ENCODE peak calls at places on chromosomes 1 and 21, in four cellular contexts. U is AG10803, P is sigmoid colon, K is nephron progenitor cell. C is an unnamed sample.

GRCh38 chr1:34500451-34500850 is 254.4 kb upstream of the GJB5 start:
- DNase-seq in U (peak), P (no peak), K (peak), C (no peak)

GRCh38 chr1:228074954-228075730 is 7.4 kb upstream of the ARF1 start:
- DNase-seq in U (no peak), P (peak), K (no peak), C (no peak)

GRCh38 chr1:219385786-219386427 is 212.2 kb downstream of the LYPLAL1 start:
- DNase-seq in U (peak), P (no peak), K (peak), C (no peak)

GRCh38 chr21:42844411-42845113 is 34.8 kb downstream of the WDR4 start:
- DNase-seq in U (no peak), P (peak), K (no peak), C (peak)

GRCh38 chr1:228101994-228102790 is 933 bp downstream of the C1orf35 start:
- DNase-seq in U (no peak), P (peak), K (peak), C (no peak)

GRCh38 chr1:204171751-204172178 is 5.6 kb upstream of the REN start:
- DNase-seq in U (peak), P (no peak), K (no peak), C (no peak)

GRCh38 chr1:169348356-169349036 is 19.1 kb downstream of the NME7 start:
- DNase-seq in U (peak), P (no peak), K (peak), C (no peak)

GRCh38 chr1:95013948-95014574 is 58.7 kb downstream of the ALG14 start:
- DNase-seq in U (peak), P (no peak), K (no peak), C (no peak)

GRCh38 chr1:36349241-36349671 is 25.8 kb upstream of the EVA1B start:
- DNase-seq in U (peak), P (no peak), K (no peak), C (no peak)

GRCh38 chr1:86756062-86756406 is 51.7 kb downstream of the SH3GLB1 start:
- DNase-seq in U (no peak), P (no peak), K (no peak), C (no peak)

GRCh38 chr1:212794561-212795014 is 2.9 kb downstream of the TATDN3 start:
- DNase-seq in U (no peak), P (no peak), K (no peak), C (no peak)

GRCh38 chr21:35562876-35563275 is 497.4 kb downstream of the SETD4 start:
- DNase-seq in U (no peak), P (no peak), K (no peak), C (no peak)

GRCh38 chr1:6000444-6001288 is 8.4 kb upstream of the NPHP4 start:
- DNase-seq in U (no peak), P (peak), K (no peak), C (peak)

GRCh38 chr1:11204396-11205190 is 15.4 kb downstream of the ANGPTL7 start:
- DNase-seq in U (peak), P (no peak), K (no peak), C (no peak)

GRCh38 chr1:204706838-204707509 is 21.4 kb upstream of the LRRN2 start:
- DNase-seq in U (no peak), P (no peak), K (no peak), C (no peak)

GRCh38 chr1:71753746-71754145 is 528.6 kb downstream of the NEGR1 start:
- DNase-seq in U (no peak), P (no peak), K (no peak), C (no peak)

GRCh38 chr1:26391450-26391849 is 18.9 kb upstream of the ZNF683 start:
- DNase-seq in U (peak), P (no peak), K (peak), C (no peak)

GRCh38 chr1:188062456-188062855 is 1233.7 kb downstream of the PLA2G4A start:
- DNase-seq in U (no peak), P (no peak), K (no peak), C (no peak)

GRCh38 chr1:206415913-206416312 is 54.4 kb upstream of the IKBKE start:
- DNase-seq in U (no peak), P (no peak), K (no peak), C (no peak)

DNA sequence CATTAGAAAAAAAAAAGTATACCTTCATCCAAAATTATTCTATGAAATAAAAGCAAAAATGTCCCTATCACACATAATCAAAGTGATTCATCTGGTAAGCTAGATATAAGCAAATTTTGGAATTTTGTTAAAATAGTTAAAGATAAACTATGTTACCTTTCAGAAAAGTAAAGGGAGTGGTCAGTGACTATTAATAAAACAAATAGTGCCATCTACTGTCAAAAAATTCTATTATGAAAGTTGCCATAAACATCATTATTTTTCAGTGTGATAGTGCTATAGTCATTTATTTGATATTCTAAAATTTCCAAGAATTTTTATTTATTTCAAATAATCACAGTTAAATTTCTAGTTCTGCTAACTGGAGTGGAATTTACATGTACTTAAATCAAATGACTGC is 803.7 kb downstream of the KCNT2 start:
- DNase-seq in U (no peak), P (no peak), K (no peak), C (no peak)
- TF ChIP-seq CTCF in U (no peak), P (no peak), K (no peak), C (peak)

GRCh38 chr1:38569932-38570356 is 289.6 kb downstream of the RRAGC start:
- DNase-seq in U (no peak), P (no peak), K (no peak), C (no peak)

GRCh38 chr1:38567401-38567800 is 292.2 kb downstream of the RRAGC start:
- DNase-seq in U (no peak), P (no peak), K (no peak), C (no peak)

GRCh38 chr1:38570576-38570975 is 289.0 kb downstream of the RRAGC start:
- DNase-seq in U (no peak), P (no peak), K (no peak), C (no peak)

GRCh38 chr1:38568061-38568857 is 291.3 kb downstream of the RRAGC start:
- DNase-seq in U (no peak), P (no peak), K (no peak), C (no peak)

DNA sequence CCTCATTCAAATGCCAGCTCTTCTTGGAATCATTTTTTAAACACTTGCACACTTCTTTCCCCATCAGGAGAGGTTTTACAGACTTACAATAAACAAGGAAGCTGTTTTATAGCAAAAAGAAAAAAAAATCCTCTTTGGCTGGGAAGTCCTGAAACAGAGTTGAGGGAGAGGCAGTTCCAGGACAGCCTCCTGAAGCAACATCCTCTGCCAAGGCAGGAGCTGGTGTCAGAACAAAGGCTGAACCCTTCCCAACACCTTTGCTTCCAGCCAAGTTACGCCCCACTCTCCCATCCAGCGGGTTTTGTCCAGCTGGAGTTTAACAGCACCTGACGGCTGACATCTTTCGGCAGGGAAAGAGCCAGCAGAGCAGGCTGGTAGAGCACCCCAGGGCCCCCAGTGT is 287.8 kb downstream of the RRAGC start:
- DNase-seq in U (no peak), P (no peak), K (no peak), C (no peak)
- TF ChIP-seq CTCF in U (no peak), P (no peak), K (no peak), C (no peak)

GRCh38 chr1:1678581-1679380 is 13.8 kb downstream of the SLC35E2B start:
- DNase-seq in U (no peak), P (peak), K (no peak), C (peak)
- TF ChIP-seq CTCF in U (peak), P (no peak), K (no peak), C (peak)

DNA sequence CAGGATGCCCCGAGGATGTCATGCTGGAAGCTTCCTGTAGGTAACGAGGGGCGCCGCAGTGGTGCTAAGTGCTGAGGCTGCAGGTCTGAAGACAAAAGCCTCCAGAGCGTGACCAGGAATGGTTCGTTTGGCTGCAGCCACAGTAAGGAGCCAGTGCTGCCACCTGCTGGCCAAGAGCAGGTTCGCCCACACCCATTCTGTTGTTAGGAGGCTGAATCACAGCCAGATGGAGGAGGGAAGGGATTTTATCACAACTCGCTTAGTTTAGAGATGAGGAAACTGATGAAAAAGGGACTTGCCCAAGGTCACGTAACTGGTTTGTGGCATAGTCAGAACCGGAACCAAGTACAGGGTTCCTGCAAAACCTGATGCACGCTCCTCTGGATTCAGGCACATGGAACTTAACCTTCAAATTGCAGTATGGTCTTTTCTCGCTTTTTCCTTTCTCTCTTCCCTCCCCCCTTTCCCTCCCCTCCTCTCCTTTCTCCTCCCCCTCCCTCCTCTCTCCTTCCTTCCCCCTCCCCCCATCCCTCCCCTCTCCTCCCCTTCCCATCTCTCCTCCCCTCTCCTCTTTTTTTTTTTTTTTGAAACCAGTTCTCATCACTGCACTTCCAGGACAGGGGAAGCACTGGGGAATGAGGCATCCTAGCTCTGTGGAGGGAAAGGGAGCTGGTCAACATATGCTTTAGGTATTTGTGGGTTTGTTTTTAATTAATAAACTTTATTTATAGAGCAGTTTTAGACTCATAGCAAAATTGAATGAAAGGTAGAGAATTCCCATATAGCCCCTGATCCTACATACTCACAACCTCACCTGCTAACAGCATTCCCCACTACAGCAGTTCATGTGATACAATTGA is 81.8 kb downstream of the MPZL1 start:
- DNase-seq in U (peak), P (peak), K (peak), C (peak)
- TF ChIP-seq CTCF in U (peak), P (peak), K (peak), C (peak)

GRCh38 chr1:193070395-193070753 is 11.0 kb downstream of the RO60 start:
- DNase-seq in U (no peak), P (no peak), K (no peak), C (no peak)

GRCh38 chr1:193066606-193067005 is 7.2 kb downstream of the RO60 start:
- DNase-seq in U (no peak), P (no peak), K (no peak), C (no peak)

GRCh38 chr1:193068013-193068412 is 8.6 kb downstream of the RO60 start:
- DNase-seq in U (no peak), P (no peak), K (no peak), C (no peak)

GRCh38 chr1:193070942-193071341 is 11.5 kb downstream of the RO60 start:
- DNase-seq in U (no peak), P (no peak), K (no peak), C (no peak)

GRCh38 chr1:193069748-193070394 is 10.5 kb downstream of the RO60 start:
- DNase-seq in U (peak), P (no peak), K (no peak), C (no peak)
- TF ChIP-seq CTCF in U (peak), P (no peak), K (peak), C (peak)

GRCh38 chr1:24294757-24295371 is 24.3 kb upstream of the GRHL3 start:
- DNase-seq in U (peak), P (peak), K (peak), C (no peak)
- TF ChIP-seq CTCF in U (peak), P (peak), K (no peak), C (no peak)

GRCh38 chr1:182965096-182965495 is 12.1 kb upstream of the SHCBP1L start:
- DNase-seq in U (no peak), P (no peak), K (no peak), C (no peak)
- TF ChIP-seq CTCF in U (no peak), P (no peak), K (no peak), C (no peak)

GRCh38 chr1:166573199-166573598 is 266.1 kb upstream of the POGK start:
- DNase-seq in U (no peak), P (no peak), K (no peak), C (no peak)
- TF ChIP-seq CTCF in U (no peak), P (no peak), K (no peak), C (no peak)

DNA sequence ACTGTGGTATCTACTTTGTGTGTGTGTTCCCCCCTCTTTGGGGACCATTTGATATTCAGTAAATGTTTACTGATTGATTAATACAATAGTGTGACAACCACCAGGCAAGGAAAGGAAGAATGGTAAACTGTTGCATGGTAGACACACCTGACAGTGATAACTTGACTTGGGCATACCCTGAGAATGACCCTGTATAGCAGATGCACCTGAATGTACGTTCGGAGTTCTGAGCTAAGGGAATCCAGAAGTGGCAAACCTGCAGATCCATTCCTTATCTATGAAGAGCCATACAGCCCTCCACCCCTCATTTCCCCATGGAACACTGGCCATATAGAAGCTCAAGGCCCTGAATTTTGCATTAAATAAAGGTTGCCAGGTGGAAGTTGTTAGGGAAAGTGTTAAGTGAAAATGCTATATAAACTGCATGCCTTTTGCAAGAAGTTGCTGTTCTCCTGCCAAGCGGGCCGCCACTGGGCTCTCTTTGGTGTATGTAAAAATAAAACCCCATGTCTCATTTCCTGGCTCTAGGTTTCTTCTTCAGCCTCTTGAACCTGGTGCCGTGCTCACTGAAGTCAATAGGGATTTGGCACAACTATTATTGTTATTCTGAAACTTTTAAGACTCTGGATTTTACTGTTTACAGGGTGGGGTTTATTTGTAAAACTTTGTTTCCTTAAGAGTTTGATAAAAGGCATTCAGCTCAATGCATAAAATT is 32.6 kb upstream of the DENND1B start:
- DNase-seq in U (no peak), P (no peak), K (no peak), C (no peak)
- TF ChIP-seq CTCF in U (no peak), P (no peak), K (no peak), C (no peak)

DNA sequence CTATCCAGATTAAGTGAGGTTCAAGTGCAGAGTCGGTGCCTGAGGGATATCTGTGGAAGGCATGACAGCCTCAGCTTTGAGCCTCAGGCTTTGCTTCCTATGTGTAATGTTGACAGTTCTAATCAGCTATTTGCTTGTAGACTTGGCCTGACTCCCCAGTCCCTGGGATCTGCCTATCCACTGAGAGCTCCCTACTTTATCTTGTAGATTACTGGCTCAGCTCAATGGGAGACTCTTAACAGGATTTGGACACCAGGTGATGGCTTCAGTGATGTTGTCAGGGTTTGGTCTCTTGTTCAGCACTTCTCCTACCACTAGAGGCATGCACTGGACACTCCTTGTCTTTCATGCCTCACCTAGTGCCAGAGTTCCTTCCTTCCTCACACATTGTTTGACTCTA is 126.6 kb upstream of the BEND5 start:
- DNase-seq in U (no peak), P (no peak), K (no peak), C (no peak)
- TF ChIP-seq CTCF in U (no peak), P (no peak), K (no peak), C (no peak)

C was measured in chondrocyte.